ENCODE peak calls at places on chromosomes 16 and 17, in ten cellular contexts. C, K, G, A, P, E, Y, N, S and O are unnamed samples.

GRCh38 chr17:47821424-47822379 is at the start of gene OSBPL7:
- DNase-seq in G (peak), Y (peak), N (peak), C (peak), E (peak), A (peak), K (peak), P (no peak), S (peak), O (peak)

GRCh38 chr16:73154063-73154870 is 106.3 kb upstream of the ZFHX3 start:
- DNase-seq in A (no peak), S (no peak), K (no peak), N (no peak), G (no peak), Y (no peak), P (no peak), E (peak), C (no peak), O (no peak)

GRCh38 chr17:35752471-35752870 is 568 bp downstream of the GAS2L2 start:
- DNase-seq in G (no peak), C (no peak), N (no peak), P (no peak), E (no peak), K (no peak), A (no peak), S (no peak), Y (no peak), O (no peak)

GRCh38 chr17:75693500-75694481 is 26.7 kb downstream of the SAP30BP start:
- DNase-seq in S (peak), N (no peak), C (peak), E (peak), K (peak), Y (peak), A (no peak), G (no peak), P (peak), O (no peak)

GRCh38 chr16:9008335-9009260 is 44.9 kb upstream of the USP7 start:
- DNase-seq in P (peak), Y (peak), G (peak), S (no peak), C (peak), E (peak), K (peak), N (peak), A (peak), O (peak)

GRCh38 chr16:28136751-28137434 is 73.4 kb upstream of the GSG1L start:
- DNase-seq in A (no peak), S (no peak), E (no peak), N (no peak), K (no peak), Y (no peak), G (no peak), P (no peak), C (no peak), O (no peak)

GRCh38 chr17:56866496-56866895 is 32.5 kb downstream of the DGKE start:
- DNase-seq in S (no peak), G (no peak), Y (no peak), P (no peak), A (no peak), K (no peak), E (no peak), N (no peak), C (no peak), O (no peak)

GRCh38 chr17:19332371-19333131 is 30.0 kb downstream of the B9D1 start:
- DNase-seq in C (no peak), P (no peak), K (no peak), E (no peak), Y (no peak), S (no peak), N (no peak), G (no peak), A (no peak), O (no peak)

GRCh38 chr16:49726155-49726554 is 129.8 kb downstream of the ZNF423 start:
- DNase-seq in G (no peak), A (no peak), P (no peak), N (no peak), S (no peak), E (no peak), K (no peak), Y (no peak), C (no peak), O (no peak)

GRCh38 chr17:12667299-12667958 is 1.7 kb downstream of the MYOCD start:
- DNase-seq in G (peak), K (peak), S (no peak), N (no peak), P (no peak), C (peak), Y (peak), E (no peak), A (no peak), O (peak)

GRCh38 chr17:42428141-42428944 is 5.3 kb upstream of the CAVIN1 start:
- DNase-seq in P (no peak), C (peak), S (peak), K (peak), N (peak), G (peak), Y (peak), E (peak), A (peak), O (no peak)

GRCh38 chr17:72426948-72427760 is 306.3 kb downstream of the SOX9 start:
- DNase-seq in P (no peak), C (no peak), K (no peak), Y (no peak), S (no peak), N (no peak), E (no peak), A (no peak), G (no peak), O (no peak)

GRCh38 chr16:83935858-83936255 is 17.2 kb upstream of the OSGIN1 start:
- DNase-seq in K (no peak), P (no peak), Y (no peak), N (no peak), G (no peak), S (no peak), A (no peak), C (no peak), E (no peak), O (no peak)

GRCh38 chr17:42553866-42554249 is 1.1 kb downstream of the HSD17B1 start:
- DNase-seq in C (no peak), S (no peak), P (no peak), G (no peak), A (no peak), E (no peak), Y (peak), N (no peak), K (no peak), O (no peak)

GRCh38 chr17:42525221-42525620 is 10.8 kb upstream of the NAGLU start:
- DNase-seq in N (no peak), Y (peak), G (peak), S (peak), A (no peak), P (no peak), E (no peak), C (no peak), K (no peak), O (no peak)

GRCh38 chr16:51164167-51164566 is 13.1 kb upstream of the SALL1 start:
- DNase-seq in Y (peak), E (no peak), C (no peak), N (peak), A (no peak), K (no peak), S (no peak), G (no peak), P (no peak), O (no peak)

GRCh38 chr16:50318796-50319578 is 49.8 kb downstream of the BRD7 start:
- DNase-seq in Y (no peak), G (no peak), P (no peak), N (no peak), C (no peak), E (no peak), K (no peak), A (no peak), S (no peak), O (no peak)

GRCh38 chr17:64291268-64291851 is 28.3 kb upstream of the TEX2 start:
- DNase-seq in E (no peak), P (no peak), Y (peak), G (no peak), C (peak), N (no peak), K (no peak), S (no peak), A (peak), O (no peak)

GRCh38 chr17:56174421-56174820 is 21.1 kb downstream of the ANKFN1 start:
- DNase-seq in S (no peak), N (no peak), P (no peak), A (no peak), C (no peak), G (no peak), Y (no peak), K (no peak), E (no peak), O (no peak)

GRCh38 chr16:11636172-11636721 is 32.0 kb upstream of the SNN start:
- DNase-seq in Y (no peak), E (no peak), K (no peak), N (no peak), S (no peak), C (peak), A (no peak), G (no peak), P (no peak), O (no peak)

GRCh38 chr16:68800257-68800875 is 43.0 kb upstream of the TANGO6 start:
- DNase-seq in G (peak), E (no peak), A (peak), Y (peak), S (peak), C (peak), N (no peak), P (peak), K (peak), O (peak)

GRCh38 chr17:80511222-80512180 is 33.1 kb upstream of the RPTOR start:
- DNase-seq in P (no peak), Y (no peak), C (peak), E (no peak), G (no peak), S (no peak), K (no peak), A (no peak), N (no peak), O (no peak)

GRCh38 chr17:67471118-67471517 is 94.0 kb downstream of the PITPNC1 start:
- DNase-seq in P (no peak), Y (no peak), S (no peak), N (no peak), A (no peak), G (no peak), K (no peak), E (no peak), C (no peak), O (no peak)

GRCh38 chr16:19114359-19115147 is 789 bp downstream of the ITPRIPL2 start:
- DNase-seq in N (no peak), Y (peak), E (peak), C (peak), G (no peak), P (peak), A (no peak), S (no peak), K (peak), O (peak)
- TF ChIP-seq CTCF in N (no peak), Y (peak), E (peak), C (no peak), G (no peak), P (peak), A (no peak), S (peak), K (peak), O (no peak)

GRCh38 chr16:2025251-2025650 is 1.5 kb upstream of the NHERF2 start:
- DNase-seq in P (no peak), N (no peak), Y (no peak), E (no peak), C (no peak), K (no peak), S (no peak), A (no peak), G (no peak), O (no peak)

GRCh38 chr16:2023098-2023925 is 3.4 kb upstream of the NHERF2 start:
- DNase-seq in G (peak), E (peak), Y (peak), N (no peak), K (peak), A (peak), C (peak), S (no peak), P (peak), O (peak)

GRCh38 chr16:2019919-2020831 is 590 bp downstream of the NPW start:
- DNase-seq in Y (peak), C (peak), N (no peak), K (no peak), S (no peak), P (no peak), E (no peak), G (no peak), A (no peak), O (no peak)

GRCh38 chr16:2024026-2024425 is 2.7 kb upstream of the NHERF2 start:
- DNase-seq in C (no peak), E (no peak), P (no peak), S (no peak), A (no peak), K (no peak), Y (no peak), G (no peak), N (no peak), O (no peak)

GRCh38 chr16:2022723-2023097 is 3.1 kb downstream of the NPW start:
- DNase-seq in S (no peak), K (peak), A (peak), E (no peak), N (no peak), G (peak), C (peak), Y (peak), P (no peak), O (no peak)
- H3K4me3 ChIP-seq in S (peak), K (peak), A (peak), E (peak), N (peak), G (peak), C (peak), Y (peak), P (no peak), O (no peak)

GRCh38 chr16:65525743-65526142 is 403.9 kb upstream of the CDH11 start:
- DNase-seq in G (no peak), A (no peak), K (no peak), S (no peak), Y (no peak), N (no peak), P (no peak), C (no peak), E (no peak), O (no peak)
- TF ChIP-seq CTCF in G (no peak), A (no peak), K (no peak), S (no peak), Y (no peak), N (peak), P (no peak), C (no peak), E (no peak), O (no peak)

GRCh38 chr16:19573997-19574396 is 18.5 kb downstream of the VPS35L start:
- DNase-seq in N (no peak), A (no peak), P (no peak), Y (no peak), S (no peak), C (no peak), E (no peak), K (no peak), G (no peak), O (no peak)
- H3K4me3 ChIP-seq in N (no peak), A (no peak), P (no peak), Y (no peak), S (no peak), C (no peak), E (no peak), K (no peak), G (no peak), O (no peak)

DNA sequence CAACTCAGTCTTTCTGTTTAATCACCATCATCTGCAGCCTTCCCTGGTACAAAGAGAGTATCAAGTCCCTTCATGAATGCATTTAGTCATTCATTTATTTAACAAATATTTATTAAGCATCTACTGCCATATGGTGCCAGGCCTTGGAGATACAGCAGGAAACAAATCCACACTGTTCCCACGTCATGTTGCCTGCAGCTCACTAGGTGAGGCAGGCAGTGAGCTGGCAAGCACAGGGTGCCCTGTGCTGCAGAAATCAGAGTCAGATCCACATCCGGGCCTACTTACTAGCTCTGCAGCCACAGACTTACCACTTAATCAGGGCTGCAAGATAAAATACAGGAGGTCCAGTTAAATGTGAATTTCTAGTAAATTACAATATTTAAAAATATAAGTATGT is 38.5 kb upstream of the CES5A start:
- DNase-seq in P (no peak), S (no peak), A (no peak), E (no peak), Y (no peak), K (no peak), N (no peak), C (no peak), G (no peak), O (no peak)
- TF ChIP-seq CTCF in P (no peak), S (no peak), A (no peak), E (no peak), Y (no peak), K (no peak), N (no peak), C (no peak), G (no peak), O (no peak)

DNA sequence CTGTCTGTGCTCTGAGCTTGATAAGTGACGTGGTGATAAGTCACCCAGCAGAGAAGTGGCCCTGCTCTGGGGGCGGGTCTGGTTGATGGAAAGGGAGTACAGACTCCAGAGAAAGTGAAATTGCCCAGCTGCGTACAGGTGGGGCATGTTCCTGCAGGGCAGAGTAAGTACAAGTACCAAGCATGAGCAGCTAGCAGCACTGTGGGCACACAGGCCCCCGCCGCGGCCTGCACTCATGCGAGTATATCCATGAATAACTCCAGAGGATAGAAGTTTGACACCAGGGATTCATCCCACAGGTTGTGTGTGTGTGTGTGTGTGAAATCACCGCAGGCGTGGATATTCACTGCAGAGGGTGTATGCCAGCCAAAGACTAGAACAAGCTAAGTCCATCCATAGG is 13.2 kb downstream of the DNAI2 start:
- DNase-seq in S (no peak), A (no peak), N (no peak), K (no peak), C (no peak), Y (no peak), P (no peak), G (no peak), E (no peak), O (no peak)
- H3K4me3 ChIP-seq in S (no peak), A (no peak), N (no peak), K (no peak), C (no peak), Y (no peak), P (no peak), G (no peak), E (no peak), O (no peak)

GRCh38 chr17:39261286-39261685 is 35.5 kb upstream of the STAC2 start:
- DNase-seq in C (peak), N (no peak), K (no peak), Y (no peak), E (no peak), G (no peak), A (no peak), S (no peak), P (no peak), O (no peak)
- TF ChIP-seq CTCF in C (peak), N (peak), K (no peak), Y (no peak), E (peak), G (peak), A (peak), S (peak), P (no peak), O (peak)

DNA sequence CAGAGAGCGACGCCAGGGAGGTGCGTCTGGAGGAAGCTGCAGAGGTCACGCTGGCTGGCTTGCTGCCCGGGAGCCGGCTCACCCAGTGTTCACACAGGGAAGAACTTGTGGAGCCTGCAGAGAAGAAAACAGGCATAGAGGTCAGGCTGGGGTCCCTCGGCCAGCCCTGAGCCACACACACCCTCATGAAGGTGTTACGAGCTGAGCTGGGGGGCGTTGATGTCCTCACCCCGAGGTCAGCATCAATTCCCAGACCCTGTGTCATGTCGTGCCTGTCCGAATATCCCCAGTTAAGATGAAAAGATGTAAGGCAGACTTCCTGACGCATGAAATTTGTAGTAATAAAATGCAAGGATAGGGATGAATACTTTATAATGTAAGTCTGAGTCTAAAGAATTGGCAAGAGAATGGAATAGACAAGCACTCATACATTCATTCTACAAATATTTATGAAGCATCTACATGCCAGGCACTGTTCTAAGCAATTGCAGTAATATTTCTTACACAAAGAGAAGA is 77.1 kb downstream of the USP31 start:
- DNase-seq in A (no peak), C (no peak), P (peak), K (peak), N (no peak), G (peak), S (no peak), Y (no peak), E (peak), O (no peak)
- H3K4me3 ChIP-seq in A (no peak), C (no peak), P (no peak), K (no peak), N (no peak), G (no peak), S (no peak), Y (no peak), E (no peak), O (no peak)

DNA sequence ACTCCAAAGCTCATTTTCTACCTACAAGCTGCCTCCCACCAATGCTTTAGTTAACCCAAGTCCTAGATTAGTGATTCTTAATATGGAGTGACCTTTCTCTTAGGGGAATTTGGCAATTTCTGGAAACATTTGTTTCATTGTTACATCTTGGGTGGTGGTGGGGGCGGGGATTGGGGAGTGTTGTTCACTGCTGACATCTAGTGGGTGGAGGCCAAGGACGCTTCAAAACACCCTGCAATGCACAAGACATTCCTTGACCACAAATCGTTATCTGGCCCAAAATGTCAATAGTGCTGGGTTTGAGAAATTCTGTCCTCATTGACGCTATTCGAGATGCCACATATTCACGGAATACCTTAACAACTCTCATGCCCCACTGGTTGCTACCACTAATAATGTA is 282.9 kb downstream of the RBFOX1 start:
- DNase-seq in N (no peak), Y (no peak), C (no peak), E (no peak), A (no peak), S (no peak), P (no peak), K (no peak), G (no peak), O (no peak)
- TF ChIP-seq CTCF in N (no peak), Y (no peak), C (peak), E (no peak), A (no peak), S (no peak), P (no peak), K (no peak), G (no peak), O (no peak)